ENCODE peak calls at places on chromosome 6, in nine cellular contexts. V is pancreas; M is nephron progenitor cell; U is heart right ventricle; L is activated gamma-delta T cell; C is HuH-7.5; Z is naive B cell; I is AG09309; S is CD8-positive, alpha-beta memory T cell. A is an unnamed sample.
A peak's percentile ranks its signal among the peaks of the same experiment; 100 is the strongest.

GRCh38 chr6:34066284-34066571 is 79.7 kb downstream of the GRM4 start:
- DNase-seq in L (no peak), S (no peak), M (no peak), I (no peak), Z (no peak), V (no peak), C (no peak), U (no peak), A (no peak)

GRCh38 chr6:2674857-2675256 is 75.9 kb downstream of the MYLK4 start:
- DNase-seq in V (no peak), S (no peak), Z (no peak), M (no peak), L (no peak), C (no peak), U (no peak), I (no peak), A (no peak)

GRCh38 chr6:121382467-121383121 is 48.3 kb upstream of the TBC1D32 start:
- DNase-seq in Z (no peak), U (no peak), C (peak; percentile 13), V (no peak), I (no peak), L (no peak), S (no peak), M (no peak), A (no peak)

GRCh38 chr6:110646951-110647910 is 168.0 kb downstream of the CDK19 start:
- DNase-seq in Z (no peak), I (no peak), C (no peak), S (no peak), V (no peak), U (no peak), L (no peak), M (no peak), A (no peak)

GRCh38 chr6:28525496-28526039 is at the start of gene GPX5:
- DNase-seq in M (no peak), S (no peak), I (no peak), V (no peak), U (no peak), L (no peak), C (no peak), Z (no peak), A (no peak)

GRCh38 chr6:35562060-35562459 is 49.4 kb upstream of the TULP1 start:
- DNase-seq in U (no peak), C (no peak), S (no peak), Z (no peak), M (no peak), V (no peak), I (no peak), L (no peak), A (no peak)

GRCh38 chr6:141719476-141719875 is 413.2 kb upstream of the GJE1 start:
- DNase-seq in L (no peak), S (no peak), M (no peak), V (no peak), I (no peak), Z (no peak), C (no peak), U (no peak), A (no peak)

GRCh38 chr6:168012431-168013249 is 15.2 kb downstream of the KIF25 start:
- DNase-seq in V (no peak), Z (no peak), C (no peak), S (no peak), L (no peak), U (no peak), M (no peak), I (no peak), A (no peak)

GRCh38 chr6:52725530-52726192 is 37.6 kb downstream of the GSTA2 start:
- DNase-seq in S (no peak), M (no peak), C (no peak), L (no peak), U (no peak), V (peak; percentile 76), Z (no peak), I (no peak), A (peak; percentile 73)

GRCh38 chr6:36610576-36611336 is 16.6 kb downstream of the SRSF3 start:
- DNase-seq in C (no peak), V (no peak), L (no peak), Z (no peak), M (no peak), S (no peak), I (no peak), U (no peak), A (no peak)

GRCh38 chr6:122484760-122485159 is 13.2 kb upstream of the SERINC1 start:
- DNase-seq in I (no peak), U (no peak), M (no peak), S (no peak), V (no peak), L (no peak), Z (peak; percentile 38), C (no peak), A (no peak)

GRCh38 chr6:47628448-47629272 is 69.7 kb upstream of the ADGRF4 start:
- DNase-seq in Z (no peak), C (no peak), V (no peak), S (no peak), L (no peak), U (no peak), I (no peak), M (no peak), A (no peak)

GRCh38 chr6:69466979-69467570 is 329.7 kb downstream of the LMBRD1 start:
- DNase-seq in U (peak; percentile 6), Z (no peak), I (no peak), C (no peak), V (no peak), L (no peak), S (no peak), M (no peak), A (no peak)

GRCh38 chr6:140546640-140547039 is 1172.2 kb upstream of the CITED2 start:
- DNase-seq in C (no peak), I (no peak), L (no peak), U (no peak), M (no peak), Z (no peak), V (no peak), S (no peak), A (no peak)

GRCh38 chr6:1838604-1839003 is 228.9 kb downstream of the FOXC1 start:
- DNase-seq in M (no peak), U (no peak), I (no peak), V (no peak), S (no peak), C (no peak), Z (no peak), L (no peak), A (peak; percentile 80)

GRCh38 chr6:30135147-30135546 is 793 bp upstream of the TRIM40 start:
- DNase-seq in L (no peak), Z (no peak), U (no peak), M (no peak), S (no peak), V (no peak), C (no peak), I (no peak), A (no peak)

GRCh38 chr6:133899556-133899955 is 10.6 kb downstream of the TCF21 start:
- DNase-seq in L (no peak), C (no peak), M (no peak), S (no peak), I (no peak), V (no peak), Z (no peak), U (no peak), A (no peak)

GRCh38 chr6:780669-781068 is 87.7 kb upstream of the EXOC2 start:
- DNase-seq in L (no peak), M (no peak), C (no peak), V (no peak), S (no peak), U (no peak), Z (no peak), I (no peak), A (no peak)

GRCh38 chr6:96626749-96627353 is 63.9 kb downstream of the FHL5 start:
- DNase-seq in U (no peak), V (no peak), S (no peak), L (no peak), M (no peak), Z (peak; percentile 10), C (peak; percentile 4), I (peak; percentile 4), A (peak; percentile 37)

GRCh38 chr6:17354700-17355403 is 38.5 kb upstream of the CAP2 start:
- DNase-seq in Z (no peak), I (no peak), C (no peak), S (no peak), M (no peak), L (no peak), U (no peak), V (no peak), A (no peak)

GRCh38 chr6:81451787-81452186 is 300.7 kb downstream of the TENT5A start:
- DNase-seq in S (no peak), I (peak; percentile 82), Z (no peak), U (no peak), V (no peak), C (no peak), M (no peak), L (no peak), A (no peak)

GRCh38 chr6:39330476-39330875 is 8.0 kb upstream of the KCNK16 start:
- DNase-seq in I (no peak), C (no peak), V (no peak), S (no peak), M (no peak), L (no peak), Z (no peak), U (no peak), A (peak; percentile 40)

GRCh38 chr6:87473419-87473903 is 687 bp downstream of the SLC35A1 start:
- DNase-seq in I (peak; percentile 7), S (peak; percentile 58), L (no peak), U (peak; percentile 63), V (no peak), M (no peak), C (peak; percentile 33), Z (no peak), A (peak; percentile 55)

GRCh38 chr6:8499540-8499939 is 64.2 kb upstream of the SLC35B3 start:
- DNase-seq in C (no peak), U (no peak), I (no peak), V (no peak), L (no peak), Z (no peak), S (no peak), M (peak; percentile 6), A (no peak)

GRCh38 chr6:33213166-33213988 is 5.1 kb downstream of the RING1 start:
- DNase-seq in V (no peak), L (no peak), I (no peak), Z (peak; percentile 21), S (no peak), M (peak; percentile 55), C (no peak), U (no peak), A (no peak)

GRCh38 chr6:135254471-135254870 is 73.4 kb downstream of the MYB start:
- DNase-seq in M (no peak), C (no peak), L (no peak), S (no peak), I (no peak), Z (no peak), V (no peak), U (no peak), A (no peak)

GRCh38 chr6:46947497-46947896 is 25.8 kb upstream of the ADGRF5 start:
- DNase-seq in U (no peak), S (no peak), Z (no peak), I (no peak), C (no peak), V (no peak), M (no peak), L (no peak), A (no peak)

GRCh38 chr6:126385536-126385935 is 45.6 kb downstream of the CENPW start:
- DNase-seq in Z (no peak), M (no peak), S (no peak), I (no peak), U (no peak), C (no peak), L (no peak), V (no peak), A (no peak)

GRCh38 chr6:142112451-142113061 is 20.2 kb upstream of the GJE1 start:
- DNase-seq in Z (peak; percentile 17), I (peak; percentile 46), L (no peak), M (peak; percentile 83), V (peak; percentile 30), S (peak; percentile 38), C (peak; percentile 9), U (peak; percentile 27), A (peak; percentile 78)

GRCh38 chr6:52423971-52424381 is 3.8 kb downstream of the EFHC1 start:
- DNase-seq in S (no peak), U (no peak), Z (no peak), I (peak; percentile 64), C (no peak), L (no peak), M (no peak), V (no peak), A (no peak)

GRCh38 chr6:97765480-97765879 is 482.5 kb upstream of the MMS22L start:
- DNase-seq in M (no peak), U (no peak), Z (no peak), L (no peak), V (no peak), I (no peak), C (no peak), S (no peak), A (no peak)

A was measured in T47D.